ENCODE peak calls at places on chromosome 1, in ten cellular contexts. Q, W, M, Y, E, S, I, P, Z and G are unnamed samples.

GRCh38 chr1:242147096-242147976 is 148.4 kb upstream of the MAP1LC3C start:
- DNase-seq in Q (peak), W (no peak), M (peak), Y (no peak), E (no peak), S (peak), I (no peak), P (no peak), Z (no peak), G (no peak)

GRCh38 chr1:91569411-91570104 is 68.9 kb downstream of the CDC7 start:
- DNase-seq in Q (peak), W (peak), M (peak), Y (peak), E (peak), S (peak), I (no peak), P (peak), Z (no peak), G (no peak)

GRCh38 chr1:90717665-90718410 is 736 bp upstream of the BARHL2 start:
- DNase-seq in Q (no peak), W (no peak), M (no peak), Y (peak), E (no peak), S (no peak), I (peak), P (no peak), Z (no peak), G (no peak)

GRCh38 chr1:109671067-109671466 is 3.2 kb downstream of the GSTM2 start:
- DNase-seq in Q (no peak), W (no peak), M (no peak), Y (no peak), E (no peak), S (no peak), I (no peak), P (no peak), Z (no peak), G (no peak)

GRCh38 chr1:228841632-228842031 is 106.4 kb downstream of the RHOU start:
- DNase-seq in Q (no peak), W (no peak), M (no peak), Y (no peak), E (no peak), S (no peak), I (no peak), P (no peak), Z (no peak), G (no peak)

GRCh38 chr1:225447649-225448048 is 19.8 kb upstream of the LBR start:
- DNase-seq in Q (no peak), W (peak), M (peak), Y (no peak), E (no peak), S (no peak), I (no peak), P (no peak), Z (peak), G (no peak)

GRCh38 chr1:155061381-155062150 is 2.0 kb upstream of the EFNA4 start:
- DNase-seq in Q (peak), W (peak), M (peak), Y (peak), E (peak), S (no peak), I (peak), P (peak), Z (peak), G (peak)

GRCh38 chr1:234743866-234744581 is 134.0 kb upstream of the IRF2BP2 start:
- DNase-seq in Q (peak), W (no peak), M (no peak), Y (peak), E (no peak), S (no peak), I (no peak), P (no peak), Z (no peak), G (no peak)

GRCh38 chr1:95254959-95255358 is 20.9 kb downstream of the RWDD3 start:
- DNase-seq in Q (no peak), W (no peak), M (no peak), Y (no peak), E (no peak), S (no peak), I (no peak), P (no peak), Z (no peak), G (no peak)

GRCh38 chr1:160850993-160851392 is 11.7 kb downstream of the CD244 start:
- DNase-seq in Q (no peak), W (no peak), M (no peak), Y (no peak), E (no peak), S (no peak), I (no peak), P (no peak), Z (no peak), G (no peak)

GRCh38 chr1:160640359-160641123 is 6.3 kb downstream of the SLAMF1 start:
- DNase-seq in Q (no peak), W (no peak), M (peak), Y (no peak), E (no peak), S (no peak), I (no peak), P (no peak), Z (no peak), G (no peak)

GRCh38 chr1:209527993-209528392 is 55.5 kb upstream of the CAMK1G start:
- DNase-seq in Q (peak), W (no peak), M (peak), Y (peak), E (no peak), S (peak), I (peak), P (no peak), Z (no peak), G (no peak)

GRCh38 chr1:178143730-178144343 is 49.9 kb downstream of the RASAL2 start:
- DNase-seq in Q (peak), W (no peak), M (peak), Y (peak), E (no peak), S (no peak), I (no peak), P (no peak), Z (no peak), G (no peak)

GRCh38 chr1:115764541-115764940 is 4.0 kb downstream of the CASQ2 start:
- DNase-seq in Q (peak), W (no peak), M (peak), Y (peak), E (no peak), S (no peak), I (peak), P (no peak), Z (no peak), G (no peak)

GRCh38 chr1:168743001-168743400 is 14.0 kb upstream of the DPT start:
- DNase-seq in Q (no peak), W (no peak), M (no peak), Y (no peak), E (peak), S (no peak), I (no peak), P (no peak), Z (no peak), G (no peak)

GRCh38 chr1:87512431-87512830 is 183.8 kb downstream of the LMO4 start:
- DNase-seq in Q (no peak), W (no peak), M (no peak), Y (no peak), E (no peak), S (no peak), I (no peak), P (no peak), Z (no peak), G (no peak)

GRCh38 chr1:154847891-154848290 is 22.2 kb downstream of the KCNN3 start:
- DNase-seq in Q (no peak), W (no peak), M (no peak), Y (no peak), E (peak), S (no peak), I (no peak), P (no peak), Z (peak), G (no peak)

GRCh38 chr1:37255111-37255795 is 219.1 kb upstream of the ZC3H12A start:
- DNase-seq in Q (peak), W (no peak), M (peak), Y (peak), E (no peak), S (no peak), I (peak), P (no peak), Z (peak), G (no peak)

GRCh38 chr1:243455760-243456651 is 200.2 kb downstream of the SDCCAG8 start:
- DNase-seq in Q (no peak), W (no peak), M (no peak), Y (peak), E (no peak), S (no peak), I (no peak), P (no peak), Z (no peak), G (no peak)

GRCh38 chr1:240414237-240414636 is 197.7 kb downstream of the GREM2 start:
- DNase-seq in Q (peak), W (no peak), M (no peak), Y (no peak), E (no peak), S (no peak), I (no peak), P (no peak), Z (no peak), G (no peak)

GRCh38 chr1:217029311-217030157 is 306.3 kb upstream of the ESRRG start:
- DNase-seq in Q (peak), W (no peak), M (peak), Y (peak), E (no peak), S (peak), I (no peak), P (peak), Z (no peak), G (no peak)

GRCh38 chr1:112298558-112298957 is 97.5 kb upstream of the CTTNBP2NL start:
- DNase-seq in Q (peak), W (no peak), M (peak), Y (peak), E (peak), S (no peak), I (peak), P (peak), Z (no peak), G (no peak)

GRCh38 chr1:22586356-22587130 is 23.3 kb downstream of the EPHA8 start:
- DNase-seq in Q (no peak), W (no peak), M (no peak), Y (no peak), E (no peak), S (no peak), I (no peak), P (no peak), Z (no peak), G (no peak)

GRCh38 chr1:27154991-27155781 is at the start of gene SLC9A1:
- DNase-seq in Q (peak), W (peak), M (peak), Y (peak), E (peak), S (peak), I (peak), P (peak), Z (peak), G (peak)